ENCODE peak calls at places on chromosomes 5 and 9, in ten cellular contexts. One of them, this sample, is unnamed.
A peak's percentile ranks its signal among the peaks of the same experiment; 100 is the strongest.

GRCh38 chr9:103761466-103761865 is 332.6 kb upstream of the SMC2 start:
- DNase-seq in psoas muscle: no peak
- DNase-seq in chondrocyte: no peak
- DNase-seq in endodermal cell: no peak
- DNase-seq in AML-193: no peak
- DNase-seq in kidney tubule cell: no peak
- DNase-seq in NCI-H1105 treated with DMSO at 0.1 percent for 48 hours: no peak
- DNase-seq in glutamatergic neuron: no peak
- DNase-seq in activated CD4-positive, alpha-beta T cell treated with anti-CD3 and anti-CD28 coated beads, Interleukin-2, amount 50 U/mL, for 1 hour: no peak
- DNase-seq in activated T-cell treated with anti-CD3 and anti-CD28 coated beads, Interleukin-2, amount 50 U/mL, for 1 hour: no peak
- DNase-seq in this sample: no peak

GRCh38 chr5:59123595-59124561 is 541.0 kb downstream of the RAB3C start:
- DNase-seq in psoas muscle: no peak
- DNase-seq in chondrocyte: no peak
- DNase-seq in endodermal cell: no peak
- DNase-seq in AML-193: no peak
- DNase-seq in kidney tubule cell: no peak
- DNase-seq in NCI-H1105 treated with DMSO at 0.1 percent for 48 hours: no peak
- DNase-seq in glutamatergic neuron: no peak
- DNase-seq in activated CD4-positive, alpha-beta T cell treated with anti-CD3 and anti-CD28 coated beads, Interleukin-2, amount 50 U/mL, for 1 hour: no peak
- DNase-seq in activated T-cell treated with anti-CD3 and anti-CD28 coated beads, Interleukin-2, amount 50 U/mL, for 1 hour: no peak
- DNase-seq in this sample: no peak

GRCh38 chr5:135832941-135833340 is 1.5 kb upstream of the SLC25A48 start:
- DNase-seq in psoas muscle: peak; percentile 44
- DNase-seq in chondrocyte: peak; percentile 46
- DNase-seq in endodermal cell: peak; percentile 35
- DNase-seq in AML-193: no peak
- DNase-seq in kidney tubule cell: no peak
- DNase-seq in NCI-H1105 treated with DMSO at 0.1 percent for 48 hours: no peak
- DNase-seq in glutamatergic neuron: no peak
- DNase-seq in activated CD4-positive, alpha-beta T cell treated with anti-CD3 and anti-CD28 coated beads, Interleukin-2, amount 50 U/mL, for 1 hour: no peak
- DNase-seq in activated T-cell treated with anti-CD3 and anti-CD28 coated beads, Interleukin-2, amount 50 U/mL, for 1 hour: no peak
- DNase-seq in this sample: no peak

GRCh38 chr5:41524174-41524573 is 13.8 kb upstream of the PLCXD3 start:
- DNase-seq in psoas muscle: no peak
- DNase-seq in chondrocyte: no peak
- DNase-seq in endodermal cell: peak; percentile 72
- DNase-seq in AML-193: peak; percentile 2
- DNase-seq in kidney tubule cell: no peak
- DNase-seq in NCI-H1105 treated with DMSO at 0.1 percent for 48 hours: no peak
- DNase-seq in glutamatergic neuron: no peak
- DNase-seq in activated CD4-positive, alpha-beta T cell treated with anti-CD3 and anti-CD28 coated beads, Interleukin-2, amount 50 U/mL, for 1 hour: no peak
- DNase-seq in activated T-cell treated with anti-CD3 and anti-CD28 coated beads, Interleukin-2, amount 50 U/mL, for 1 hour: no peak
- DNase-seq in this sample: peak; percentile 2

GRCh38 chr5:143316844-143317631 is 86.4 kb downstream of the NR3C1 start:
- DNase-seq in psoas muscle: no peak
- DNase-seq in chondrocyte: no peak
- DNase-seq in endodermal cell: no peak
- DNase-seq in AML-193: no peak
- DNase-seq in kidney tubule cell: no peak
- DNase-seq in NCI-H1105 treated with DMSO at 0.1 percent for 48 hours: peak; percentile 74
- DNase-seq in glutamatergic neuron: no peak
- DNase-seq in activated CD4-positive, alpha-beta T cell treated with anti-CD3 and anti-CD28 coated beads, Interleukin-2, amount 50 U/mL, for 1 hour: no peak
- DNase-seq in activated T-cell treated with anti-CD3 and anti-CD28 coated beads, Interleukin-2, amount 50 U/mL, for 1 hour: no peak
- DNase-seq in this sample: no peak

GRCh38 chr9:117247271-117247670 is 167.6 kb downstream of the ASTN2 start:
- DNase-seq in psoas muscle: no peak
- DNase-seq in chondrocyte: no peak
- DNase-seq in endodermal cell: peak; percentile 61
- DNase-seq in AML-193: no peak
- DNase-seq in kidney tubule cell: peak; percentile 25
- DNase-seq in NCI-H1105 treated with DMSO at 0.1 percent for 48 hours: peak; percentile 13
- DNase-seq in glutamatergic neuron: no peak
- DNase-seq in activated CD4-positive, alpha-beta T cell treated with anti-CD3 and anti-CD28 coated beads, Interleukin-2, amount 50 U/mL, for 1 hour: no peak
- DNase-seq in activated T-cell treated with anti-CD3 and anti-CD28 coated beads, Interleukin-2, amount 50 U/mL, for 1 hour: no peak
- DNase-seq in this sample: no peak

GRCh38 chr9:20662156-20662555 is 21.9 kb upstream of the FOCAD start:
- DNase-seq in psoas muscle: no peak
- DNase-seq in chondrocyte: no peak
- DNase-seq in endodermal cell: peak; percentile 47
- DNase-seq in AML-193: no peak
- DNase-seq in kidney tubule cell: no peak
- DNase-seq in NCI-H1105 treated with DMSO at 0.1 percent for 48 hours: no peak
- DNase-seq in glutamatergic neuron: peak; percentile 27
- DNase-seq in activated CD4-positive, alpha-beta T cell treated with anti-CD3 and anti-CD28 coated beads, Interleukin-2, amount 50 U/mL, for 1 hour: no peak
- DNase-seq in activated T-cell treated with anti-CD3 and anti-CD28 coated beads, Interleukin-2, amount 50 U/mL, for 1 hour: no peak
- DNase-seq in this sample: no peak

GRCh38 chr9:80878556-80878955 is 810.8 kb downstream of the TLE1 start:
- DNase-seq in psoas muscle: no peak
- DNase-seq in chondrocyte: no peak
- DNase-seq in endodermal cell: no peak
- DNase-seq in AML-193: no peak
- DNase-seq in kidney tubule cell: no peak
- DNase-seq in NCI-H1105 treated with DMSO at 0.1 percent for 48 hours: no peak
- DNase-seq in glutamatergic neuron: no peak
- DNase-seq in activated CD4-positive, alpha-beta T cell treated with anti-CD3 and anti-CD28 coated beads, Interleukin-2, amount 50 U/mL, for 1 hour: no peak
- DNase-seq in activated T-cell treated with anti-CD3 and anti-CD28 coated beads, Interleukin-2, amount 50 U/mL, for 1 hour: no peak
- DNase-seq in this sample: no peak

GRCh38 chr5:9557696-9558095 is 11.8 kb upstream of the SEMA5A start:
- DNase-seq in psoas muscle: no peak
- DNase-seq in chondrocyte: no peak
- DNase-seq in endodermal cell: no peak
- DNase-seq in AML-193: no peak
- DNase-seq in kidney tubule cell: peak; percentile 26
- DNase-seq in NCI-H1105 treated with DMSO at 0.1 percent for 48 hours: no peak
- DNase-seq in glutamatergic neuron: no peak
- DNase-seq in activated CD4-positive, alpha-beta T cell treated with anti-CD3 and anti-CD28 coated beads, Interleukin-2, amount 50 U/mL, for 1 hour: no peak
- DNase-seq in activated T-cell treated with anti-CD3 and anti-CD28 coated beads, Interleukin-2, amount 50 U/mL, for 1 hour: no peak
- DNase-seq in this sample: no peak

GRCh38 chr9:96391021-96391765 is 7.7 kb upstream of the SLC35D2 start:
- DNase-seq in psoas muscle: no peak
- DNase-seq in chondrocyte: no peak
- DNase-seq in endodermal cell: no peak
- DNase-seq in AML-193: no peak
- DNase-seq in kidney tubule cell: peak; percentile 19
- DNase-seq in NCI-H1105 treated with DMSO at 0.1 percent for 48 hours: no peak
- DNase-seq in glutamatergic neuron: no peak
- DNase-seq in activated CD4-positive, alpha-beta T cell treated with anti-CD3 and anti-CD28 coated beads, Interleukin-2, amount 50 U/mL, for 1 hour: no peak
- DNase-seq in activated T-cell treated with anti-CD3 and anti-CD28 coated beads, Interleukin-2, amount 50 U/mL, for 1 hour: no peak
- DNase-seq in this sample: no peak

GRCh38 chr9:82538634-82539033 is 524.3 kb downstream of the RASEF start:
- DNase-seq in psoas muscle: no peak
- DNase-seq in chondrocyte: no peak
- DNase-seq in endodermal cell: no peak
- DNase-seq in AML-193: no peak
- DNase-seq in kidney tubule cell: no peak
- DNase-seq in NCI-H1105 treated with DMSO at 0.1 percent for 48 hours: peak; percentile 81
- DNase-seq in glutamatergic neuron: no peak
- DNase-seq in activated CD4-positive, alpha-beta T cell treated with anti-CD3 and anti-CD28 coated beads, Interleukin-2, amount 50 U/mL, for 1 hour: no peak
- DNase-seq in activated T-cell treated with anti-CD3 and anti-CD28 coated beads, Interleukin-2, amount 50 U/mL, for 1 hour: no peak
- DNase-seq in this sample: no peak

GRCh38 chr5:178356459-178356872 is 123.9 kb upstream of the PHYKPL start:
- DNase-seq in psoas muscle: peak; percentile 44
- DNase-seq in chondrocyte: peak; percentile 93
- DNase-seq in endodermal cell: peak; percentile 76
- DNase-seq in AML-193: no peak
- DNase-seq in kidney tubule cell: no peak
- DNase-seq in NCI-H1105 treated with DMSO at 0.1 percent for 48 hours: no peak
- DNase-seq in glutamatergic neuron: peak; percentile 35
- DNase-seq in activated CD4-positive, alpha-beta T cell treated with anti-CD3 and anti-CD28 coated beads, Interleukin-2, amount 50 U/mL, for 1 hour: no peak
- DNase-seq in activated T-cell treated with anti-CD3 and anti-CD28 coated beads, Interleukin-2, amount 50 U/mL, for 1 hour: no peak
- DNase-seq in this sample: no peak

GRCh38 chr5:137501226-137501625 is 2.1 kb upstream of the SPOCK1 start:
- DNase-seq in psoas muscle: no peak
- DNase-seq in chondrocyte: no peak
- DNase-seq in endodermal cell: no peak
- DNase-seq in AML-193: no peak
- DNase-seq in kidney tubule cell: no peak
- DNase-seq in NCI-H1105 treated with DMSO at 0.1 percent for 48 hours: no peak
- DNase-seq in glutamatergic neuron: no peak
- DNase-seq in activated CD4-positive, alpha-beta T cell treated with anti-CD3 and anti-CD28 coated beads, Interleukin-2, amount 50 U/mL, for 1 hour: no peak
- DNase-seq in activated T-cell treated with anti-CD3 and anti-CD28 coated beads, Interleukin-2, amount 50 U/mL, for 1 hour: no peak
- DNase-seq in this sample: no peak

GRCh38 chr9:95511952-95512750 is 4.6 kb downstream of the PTCH1 start:
- DNase-seq in psoas muscle: no peak
- DNase-seq in chondrocyte: no peak
- DNase-seq in endodermal cell: peak; percentile 78
- DNase-seq in AML-193: no peak
- DNase-seq in kidney tubule cell: peak; percentile 33
- DNase-seq in NCI-H1105 treated with DMSO at 0.1 percent for 48 hours: no peak
- DNase-seq in glutamatergic neuron: no peak
- DNase-seq in activated CD4-positive, alpha-beta T cell treated with anti-CD3 and anti-CD28 coated beads, Interleukin-2, amount 50 U/mL, for 1 hour: no peak
- DNase-seq in activated T-cell treated with anti-CD3 and anti-CD28 coated beads, Interleukin-2, amount 50 U/mL, for 1 hour: no peak
- DNase-seq in this sample: no peak

GRCh38 chr5:143492783-143493182 is 89.3 kb upstream of the NR3C1 start:
- DNase-seq in psoas muscle: no peak
- DNase-seq in chondrocyte: no peak
- DNase-seq in endodermal cell: no peak
- DNase-seq in AML-193: no peak
- DNase-seq in kidney tubule cell: no peak
- DNase-seq in NCI-H1105 treated with DMSO at 0.1 percent for 48 hours: no peak
- DNase-seq in glutamatergic neuron: no peak
- DNase-seq in activated CD4-positive, alpha-beta T cell treated with anti-CD3 and anti-CD28 coated beads, Interleukin-2, amount 50 U/mL, for 1 hour: no peak
- DNase-seq in activated T-cell treated with anti-CD3 and anti-CD28 coated beads, Interleukin-2, amount 50 U/mL, for 1 hour: no peak
- DNase-seq in this sample: no peak

GRCh38 chr5:109844695-109845094 is 155.0 kb downstream of the MAN2A1 start:
- DNase-seq in psoas muscle: no peak
- DNase-seq in chondrocyte: no peak
- DNase-seq in endodermal cell: no peak
- DNase-seq in AML-193: no peak
- DNase-seq in kidney tubule cell: no peak
- DNase-seq in NCI-H1105 treated with DMSO at 0.1 percent for 48 hours: no peak
- DNase-seq in glutamatergic neuron: no peak
- DNase-seq in activated CD4-positive, alpha-beta T cell treated with anti-CD3 and anti-CD28 coated beads, Interleukin-2, amount 50 U/mL, for 1 hour: no peak
- DNase-seq in activated T-cell treated with anti-CD3 and anti-CD28 coated beads, Interleukin-2, amount 50 U/mL, for 1 hour: no peak
- DNase-seq in this sample: no peak

GRCh38 chr5:145752534-145752933 is 82.6 kb downstream of the PRELID2 start:
- DNase-seq in psoas muscle: no peak
- DNase-seq in chondrocyte: no peak
- DNase-seq in endodermal cell: no peak
- DNase-seq in AML-193: no peak
- DNase-seq in kidney tubule cell: no peak
- DNase-seq in NCI-H1105 treated with DMSO at 0.1 percent for 48 hours: no peak
- DNase-seq in glutamatergic neuron: no peak
- DNase-seq in activated CD4-positive, alpha-beta T cell treated with anti-CD3 and anti-CD28 coated beads, Interleukin-2, amount 50 U/mL, for 1 hour: no peak
- DNase-seq in activated T-cell treated with anti-CD3 and anti-CD28 coated beads, Interleukin-2, amount 50 U/mL, for 1 hour: no peak
- DNase-seq in this sample: no peak